ENCODE peak calls at places on chromosome 15, in six cellular contexts. Y is HCT116, V is GM12878, C is K562, W is SK-N-SH, K is HepG2. A is an unnamed sample.

GRCh38 chr15:50148362-50148963 is 29.4 kb upstream of the ATP8B4 start:
- DNase-seq in W (no peak), C (peak), V (no peak), K (peak), Y (peak), A (peak)

GRCh38 chr15:63491116-63491817 is 13.1 kb upstream of the USP3 start:
- DNase-seq in V (no peak), K (no peak), C (no peak), Y (no peak), W (no peak), A (no peak)

GRCh38 chr15:86021281-86022264 is 58.1 kb upstream of the AGBL1 start:
- DNase-seq in V (no peak), W (peak), K (no peak), C (no peak), Y (no peak), A (no peak)

GRCh38 chr15:68305420-68305871 is 27.9 kb downstream of the FEM1B start:
- DNase-seq in C (no peak), W (no peak), V (no peak), K (no peak), Y (no peak), A (no peak)

GRCh38 chr15:28132524-28133275 is 33.6 kb upstream of the OCA2 start:
- DNase-seq in V (no peak), C (no peak), W (no peak), Y (no peak), K (no peak), A (no peak)

GRCh38 chr15:98660055-98660454 is 11.7 kb downstream of the IGF1R start:
- DNase-seq in Y (no peak), V (no peak), K (no peak), C (no peak), W (no peak), A (no peak)

GRCh38 chr15:99708563-99708962 is 24.7 kb downstream of the LYSMD4 start:
- DNase-seq in Y (peak), V (no peak), K (no peak), W (no peak), C (peak), A (no peak)

GRCh38 chr15:98889930-98890695 is 117.5 kb downstream of the PGPEP1L start:
- DNase-seq in K (no peak), W (no peak), C (no peak), V (no peak), Y (no peak), A (no peak)

GRCh38 chr15:80436511-80437307 is 32.5 kb downstream of the ARNT2 start:
- DNase-seq in K (peak), Y (peak), V (no peak), W (no peak), C (no peak), A (peak)

GRCh38 chr15:40445411-40446055 is 4.8 kb downstream of the BAHD1 start:
- DNase-seq in C (no peak), W (no peak), Y (no peak), V (no peak), K (no peak), A (no peak)

GRCh38 chr15:70320077-70320830 is 222.5 kb upstream of the TLE3 start:
- DNase-seq in V (no peak), W (no peak), Y (no peak), C (no peak), K (no peak), A (no peak)

GRCh38 chr15:96234109-96234892 is 96.2 kb upstream of the NR2F2 start:
- DNase-seq in W (peak), K (no peak), Y (no peak), V (peak), C (peak), A (no peak)

GRCh38 chr15:36943496-36944361 is 156.6 kb downstream of the MEIS2 start:
- DNase-seq in W (no peak), V (no peak), K (no peak), C (no peak), Y (no peak), A (no peak)

GRCh38 chr15:22811640-22812039 is 25.2 kb downstream of the NIPA1 start:
- DNase-seq in K (peak), Y (no peak), C (no peak), V (no peak), W (no peak), A (no peak)
- TF ChIP-seq SIN3A in K (no peak), Y (no peak), C (no peak), V (no peak), W (no peak), A (no peak)

DNA sequence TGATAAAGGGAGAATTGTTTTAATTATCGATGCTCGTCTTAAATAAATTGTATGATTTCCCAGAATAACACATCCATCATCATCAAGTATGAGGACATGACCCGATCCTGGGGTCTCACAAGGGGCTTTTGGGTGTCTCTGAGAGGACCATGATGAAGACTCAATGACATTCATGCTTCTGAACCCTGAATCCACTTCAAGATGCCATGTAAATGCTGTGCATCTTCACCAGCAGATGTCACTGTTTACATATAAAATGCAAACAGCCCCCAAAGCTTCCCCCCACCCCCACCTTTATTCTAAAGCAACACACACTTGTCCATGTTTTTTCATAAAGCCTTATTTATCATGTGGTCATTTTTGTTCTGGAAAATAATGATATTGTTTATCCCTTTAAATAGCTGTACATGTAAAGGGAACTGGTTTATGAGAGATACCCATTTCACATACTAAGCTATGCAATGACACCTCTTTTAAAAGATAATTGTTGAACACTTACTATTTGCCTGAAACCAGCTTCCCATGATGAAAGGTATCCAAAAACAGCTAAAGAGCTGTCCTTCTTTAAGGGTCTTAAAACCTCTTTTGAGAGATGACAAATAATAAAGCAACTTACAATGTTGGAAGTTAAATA is 69.7 kb upstream of the UBE3A start:
- DNase-seq in K (peak), Y (peak), C (peak), V (no peak), W (peak), A (no peak)
- TF ChIP-seq REST in K (no peak), Y (no peak), C (no peak), V (no peak), W (no peak), A (no peak)

GRCh38 chr15:72117448-72117697 is 577 bp downstream of the MYO9A start:
- DNase-seq in Y (peak), K (peak), V (no peak), W (peak), C (peak), A (no peak)

GRCh38 chr15:72118400-72118978 is at the start of gene SENP8:
- DNase-seq in V (no peak), C (peak), K (no peak), Y (no peak), W (peak), A (no peak)

GRCh38 chr15:72113347-72114031 is 4.5 kb downstream of the MYO9A start:
- DNase-seq in V (no peak), K (no peak), Y (no peak), C (no peak), W (no peak), A (no peak)

GRCh38 chr15:72116680-72117447 is 1.1 kb downstream of the MYO9A start:
- DNase-seq in K (no peak), C (peak), W (no peak), V (no peak), Y (no peak), A (no peak)

DNA sequence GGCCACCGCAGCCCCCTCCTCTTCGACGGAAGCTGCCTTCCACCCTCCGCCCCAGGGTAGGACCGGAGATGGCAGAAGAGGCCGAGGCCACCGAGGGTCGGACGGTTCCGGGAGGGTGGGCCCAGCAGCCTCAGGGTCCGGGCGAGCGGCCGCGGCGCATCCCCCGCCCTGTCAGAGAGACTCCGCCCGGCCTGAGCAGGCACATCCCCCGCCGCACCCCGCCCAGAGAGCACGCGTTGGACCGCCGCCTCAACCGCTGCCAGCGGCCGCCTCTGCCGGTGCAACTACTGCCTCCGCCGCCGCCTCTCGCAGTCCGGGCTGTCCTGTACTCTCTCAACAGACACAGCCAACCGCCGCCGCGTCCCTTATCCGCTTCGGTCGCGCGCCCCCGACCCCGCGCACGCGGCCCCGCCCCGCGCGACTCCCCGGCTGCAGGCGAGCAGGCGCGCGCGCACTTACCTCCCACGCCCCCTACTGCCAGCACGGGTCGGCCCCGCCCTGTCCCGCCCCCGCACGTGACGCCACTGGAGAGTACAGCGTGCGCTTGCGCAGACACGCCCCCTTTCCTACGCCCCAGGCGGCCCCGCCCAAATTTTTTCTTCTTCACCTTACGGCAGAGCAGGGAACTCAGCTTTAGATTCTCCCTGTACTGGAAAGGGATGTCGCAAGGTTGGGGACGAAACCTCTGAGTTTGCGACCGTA is at the start of gene MYO9A:
- DNase-seq in V (peak), Y (peak), K (peak), W (peak), C (peak), A (peak)
- TF ChIP-seq POLR2AphosphoS5 in V (peak), Y (peak), K (no peak), W (no peak), C (no peak), A (peak)

GRCh38 chr15:75038948-75039533 is 15.7 kb downstream of the PPCDC start:
- DNase-seq in V (no peak), K (no peak), Y (no peak), C (peak), W (no peak), A (no peak)

GRCh38 chr15:75034615-75035014 is 11.2 kb downstream of the PPCDC start:
- DNase-seq in K (no peak), W (no peak), V (no peak), Y (no peak), C (no peak), A (no peak)

GRCh38 chr15:75037685-75038084 is 14.3 kb downstream of the PPCDC start:
- DNase-seq in V (no peak), W (no peak), Y (no peak), C (no peak), K (no peak), A (no peak)

GRCh38 chr15:75033809-75034208 is 10.4 kb downstream of the PPCDC start:
- DNase-seq in V (no peak), Y (no peak), C (no peak), K (no peak), W (no peak), A (no peak)

GRCh38 chr15:75036269-75036668 is 12.9 kb downstream of the PPCDC start:
- DNase-seq in Y (peak), K (no peak), V (no peak), W (no peak), C (peak), A (no peak)
- TF ChIP-seq SIN3A in Y (peak), K (no peak), V (no peak), W (no peak), C (no peak), A (no peak)